ENCODE peak calls at places on chromosomes 11 and 22, in seven cellular contexts. A, N, J, R, G, F and B are unnamed samples. For H3K4me1, the result is how much of the 10 kb centered on the place peaks cover.

GRCh38 chr22:46582281-46582811 is 37.8 kb upstream of the GRAMD4 start:
- DNase-seq in A (no peak), N (no peak), J (no peak), R (no peak), G (no peak), F (no peak), B (peak)

GRCh38 chr11:22832315-22833041 is 2.9 kb upstream of the SVIP start:
- DNase-seq in A (peak), N (peak), J (no peak), R (no peak), G (no peak), F (no peak), B (no peak)

GRCh38 chr11:65643971-65644370 is 6.1 kb downstream of the SIPA1 start:
- DNase-seq in A (no peak), N (no peak), J (no peak), R (no peak), G (no peak), F (no peak), B (no peak)

GRCh38 chr11:8963569-8964323 is 496 bp downstream of the TMEM9B start:
- DNase-seq in A (no peak), N (peak), J (peak), R (peak), G (peak), F (peak), B (peak)

GRCh38 chr11:73997120-73997772 is 11.6 kb downstream of the UCP3 start:
- DNase-seq in A (no peak), N (no peak), J (no peak), R (peak), G (no peak), F (no peak), B (peak)

GRCh38 chr11:81007046-81007445 is 1566.2 kb upstream of the TENM4 start:
- DNase-seq in A (peak), N (no peak), J (no peak), R (no peak), G (no peak), F (no peak), B (no peak)

GRCh38 chr11:120719348-120719747 is 207.8 kb downstream of the GRIK4 start:
- DNase-seq in A (no peak), N (no peak), J (no peak), R (no peak), G (no peak), F (no peak), B (no peak)

GRCh38 chr11:12066056-12066798 is 44.2 kb upstream of the MICAL2 start:
- DNase-seq in A (peak), N (peak), J (peak), R (no peak), G (no peak), F (no peak), B (no peak)

GRCh38 chr11:72102162-72102561 is 935 bp downstream of the LAMTOR1 start:
- DNase-seq in A (no peak), N (no peak), J (no peak), R (no peak), G (no peak), F (no peak), B (no peak)
- TF ChIP-seq CTCF in A (no peak), N (no peak), J (no peak), R (no peak), G (no peak), F (no peak), B (no peak)

DNA sequence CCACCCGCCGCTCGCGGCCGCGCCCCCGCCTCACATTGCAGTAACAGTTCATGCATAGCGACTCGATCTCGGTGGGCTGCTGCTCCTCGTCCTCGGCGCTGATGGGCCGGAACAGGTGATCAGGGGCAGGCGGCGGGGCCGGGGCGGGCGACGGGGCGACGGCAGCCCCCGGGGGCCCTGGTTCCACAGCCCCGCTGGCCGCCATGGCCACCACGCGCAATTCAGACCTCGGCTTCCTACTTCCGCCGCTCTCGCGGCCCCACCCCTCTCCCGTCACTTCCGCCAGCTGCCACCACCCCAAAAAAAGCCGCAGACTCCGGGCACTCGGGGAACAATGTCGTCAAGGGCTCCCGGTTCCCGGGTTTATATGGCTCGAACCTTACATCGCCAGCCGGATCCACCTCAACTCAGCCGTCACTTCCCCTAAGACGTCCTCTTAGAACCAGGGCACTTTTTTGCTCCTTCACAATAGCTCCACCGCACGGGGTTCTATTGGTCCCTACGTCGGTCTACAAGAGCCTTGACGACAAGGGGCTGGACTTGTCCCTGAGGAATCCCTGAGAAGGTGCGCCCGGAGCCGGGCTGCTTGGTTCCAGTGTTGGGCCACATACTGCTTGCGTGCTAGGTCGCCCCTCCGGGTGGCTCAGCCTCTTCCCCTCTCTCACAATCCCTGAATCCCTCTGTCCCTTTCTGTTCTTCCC is at the start of gene ZPR1:
- DNase-seq in A (peak), N (peak), J (peak), R (peak), G (peak), F (peak), B (peak)
- TF ChIP-seq POLR2A in A (peak), N (peak), J (no peak), R (peak), G (peak), F (no peak), B (no peak)

DNA sequence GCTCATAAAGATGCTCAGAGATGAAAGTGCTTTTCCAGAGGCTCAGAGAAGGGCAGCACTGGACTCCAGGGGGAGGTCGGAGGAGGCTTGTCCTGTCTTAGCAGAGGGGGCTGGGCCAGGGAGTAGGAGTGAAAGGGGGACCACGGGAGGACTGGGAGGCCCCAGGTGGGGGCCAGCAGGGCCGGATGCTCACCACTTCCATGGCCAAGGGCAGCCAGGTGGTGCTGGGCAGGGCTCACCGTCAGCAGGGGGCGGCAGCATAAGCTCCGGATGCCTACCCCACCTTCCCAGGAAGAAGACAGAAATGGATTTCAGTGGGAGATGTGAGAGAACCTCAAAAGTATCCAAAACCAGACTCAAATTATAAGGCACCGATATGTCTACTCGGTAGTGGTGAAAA is 11.0 kb downstream of the RAB36 start:
- DNase-seq in A (no peak), N (no peak), J (no peak), R (no peak), G (no peak), F (no peak), B (peak)
- H3K4me1 ChIP-seq in A (under half), N (under half), J (under half), R (under half), G (under half), F (under half), B (under half)

GRCh38 chr11:36034572-36035331 is 90.9 kb downstream of the LDLRAD3 start:
- DNase-seq in A (peak), N (peak), J (no peak), R (no peak), G (no peak), F (no peak), B (no peak)

GRCh38 chr11:36027731-36028130 is 83.9 kb downstream of the LDLRAD3 start:
- DNase-seq in A (no peak), N (no peak), J (no peak), R (no peak), G (no peak), F (no peak), B (no peak)

GRCh38 chr11:36033936-36034335 is 90.1 kb downstream of the LDLRAD3 start:
- DNase-seq in A (no peak), N (no peak), J (no peak), R (no peak), G (no peak), F (no peak), B (no peak)

GRCh38 chr11:36033082-36033751 is 89.4 kb downstream of the LDLRAD3 start:
- DNase-seq in A (no peak), N (no peak), J (no peak), R (no peak), G (no peak), F (no peak), B (no peak)

GRCh38 chr11:36030707-36031365 is 87.0 kb downstream of the LDLRAD3 start:
- DNase-seq in A (no peak), N (no peak), J (no peak), R (no peak), G (no peak), F (no peak), B (no peak)
- TF ChIP-seq CTCF in A (no peak), N (no peak), J (no peak), R (no peak), G (no peak), F (no peak), B (no peak)

DNA sequence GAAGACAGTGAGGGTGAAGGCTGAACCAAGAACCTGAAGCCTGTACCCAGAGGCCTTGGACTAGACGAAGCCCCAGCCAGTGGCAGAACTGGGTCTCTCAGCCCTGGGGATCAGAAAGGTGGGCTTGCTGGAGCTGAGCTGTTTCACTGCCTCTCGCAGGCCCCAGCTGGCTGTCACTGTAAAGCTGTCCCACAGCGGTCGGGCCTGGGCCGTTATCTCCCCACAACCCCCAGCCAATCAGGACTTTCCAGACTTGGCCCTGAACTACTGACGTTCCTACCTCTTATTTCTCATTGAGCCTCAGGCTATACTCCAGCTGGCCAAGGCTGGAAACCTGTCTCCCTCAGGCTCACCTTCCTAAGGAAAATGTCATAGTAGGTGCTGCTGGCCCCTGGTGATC is 4.1 kb downstream of the PPP1CA start:
- DNase-seq in A (no peak), N (no peak), J (no peak), R (no peak), G (no peak), F (no peak), B (no peak)
- TF ChIP-seq POLR2A in A (no peak), N (no peak), J (no peak), R (no peak), G (no peak), F (no peak), B (no peak)

GRCh38 chr22:40220316-40221054 is 42.8 kb downstream of the TNRC6B start:
- DNase-seq in A (peak), N (no peak), J (peak), R (no peak), G (no peak), F (peak), B (no peak)

GRCh38 chr22:40216041-40216756 is 38.5 kb downstream of the TNRC6B start:
- DNase-seq in A (no peak), N (no peak), J (peak), R (peak), G (no peak), F (no peak), B (no peak)

GRCh38 chr22:40218723-40219294 is 41.1 kb downstream of the TNRC6B start:
- DNase-seq in A (no peak), N (no peak), J (peak), R (no peak), G (no peak), F (no peak), B (no peak)

GRCh38 chr22:40221055-40221414 is 43.3 kb downstream of the TNRC6B start:
- DNase-seq in A (no peak), N (no peak), J (no peak), R (no peak), G (no peak), F (no peak), B (no peak)

GRCh38 chr22:40218152-40218551 is 40.4 kb downstream of the TNRC6B start:
- DNase-seq in A (no peak), N (no peak), J (no peak), R (no peak), G (no peak), F (no peak), B (no peak)
- H3K4me1 ChIP-seq in A (under half), N (under half), J (under half), R (under half), G (under half), F (under half), B (half or more)

DNA sequence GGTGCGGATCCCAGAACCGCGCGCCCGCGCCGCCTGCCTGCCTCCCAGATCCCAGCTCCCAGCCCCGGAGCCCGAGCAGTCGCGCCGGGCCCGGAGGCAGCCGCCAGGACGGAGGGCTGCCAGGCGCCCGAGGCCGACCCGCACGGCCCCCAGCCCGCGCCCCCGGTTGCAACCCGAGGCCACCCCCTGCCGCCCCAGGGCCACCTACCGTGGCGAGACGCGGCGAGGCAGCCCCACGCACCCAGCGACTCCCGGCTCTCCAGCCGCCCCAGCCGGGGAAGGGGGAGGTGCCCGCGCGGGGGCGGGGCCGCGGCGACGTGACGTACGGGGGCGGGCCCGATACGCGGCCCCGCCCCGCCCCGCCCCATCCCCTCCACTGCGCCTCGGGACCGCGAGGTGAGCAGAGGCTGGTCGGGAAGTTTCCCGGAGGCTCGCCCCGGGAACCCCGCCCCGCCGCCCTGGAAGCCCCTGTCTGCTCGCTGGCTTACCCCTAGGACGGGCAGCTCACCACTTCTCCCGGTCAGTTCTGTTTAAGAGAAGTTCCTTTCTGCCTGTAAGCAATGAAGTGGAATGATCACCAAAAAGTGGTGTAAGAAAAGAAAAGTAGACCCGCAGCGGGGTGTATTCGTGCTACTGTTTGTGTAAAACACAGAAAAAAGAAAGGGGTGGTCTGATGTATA is at the start of gene TPST2:
- DNase-seq in A (peak), N (peak), J (peak), R (peak), G (peak), F (peak), B (peak)
- TF ChIP-seq CTCF in A (no peak), N (no peak), J (no peak), R (no peak), G (no peak), F (no peak), B (no peak)

GRCh38 chr22:20156611-20157415 is 6.0 kb upstream of the CCDC188 start:
- DNase-seq in A (peak), N (peak), J (peak), R (peak), G (peak), F (peak), B (peak)
- TF ChIP-seq POLR2A in A (no peak), N (no peak), J (no peak), R (peak), G (no peak), F (no peak), B (no peak)

DNA sequence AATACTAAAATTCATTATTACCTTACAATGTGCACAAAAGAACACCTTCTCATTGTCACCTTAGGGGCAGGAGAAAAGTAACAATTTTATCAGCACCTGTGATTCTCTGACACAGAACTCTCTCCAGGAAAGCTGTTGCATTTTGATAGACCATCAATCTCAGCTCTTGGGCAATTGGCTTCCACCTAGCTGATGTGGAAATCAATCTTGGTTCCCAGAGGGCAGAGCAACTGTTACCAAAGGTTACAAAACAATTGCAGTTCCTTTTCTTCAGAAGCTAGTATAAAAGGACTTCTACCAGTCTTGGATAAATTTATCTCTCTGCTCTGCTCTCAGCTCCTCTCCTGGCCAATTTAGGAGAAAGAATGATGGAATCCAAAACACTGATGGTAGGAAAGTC is 157.8 kb upstream of the DDI1 start:
- DNase-seq in A (no peak), N (no peak), J (no peak), R (no peak), G (no peak), F (no peak), B (no peak)
- H3K4me1 ChIP-seq in A (under half), N (under half), J (under half), R (under half), G (under half), F (under half), B (under half)